ENCODE peak calls at places on chromosomes 13 and 19, in ten cellular contexts. L, P, W, O, I, Y, H, S, U and X are unnamed samples. For H3K36me3, the result is how much of the 10 kb centered on the place peaks cover.

GRCh38 chr13:26254583-26255102 is 714 bp downstream of the CDK8 start:
- DNase-seq in O (peak), I (peak), S (peak), U (peak), W (peak), P (peak), H (peak), Y (peak), L (peak), X (peak)

GRCh38 chr13:75091707-75092106 is 390.3 kb downstream of the TBC1D4 start:
- DNase-seq in P (no peak), Y (no peak), O (no peak), S (no peak), U (no peak), W (no peak), L (no peak), I (no peak), H (no peak), X (no peak)

GRCh38 chr19:38841180-38841766 is 8.5 kb downstream of the HNRNPL start:
- DNase-seq in P (no peak), H (peak), I (no peak), L (no peak), U (no peak), W (no peak), S (no peak), O (no peak), Y (peak), X (no peak)

GRCh38 chr19:15443838-15444237 is 5.9 kb downstream of the WIZ start:
- DNase-seq in O (no peak), I (no peak), L (no peak), P (peak), S (no peak), Y (no peak), H (no peak), W (peak), U (no peak), X (no peak)

GRCh38 chr13:73914119-73914518 is 220.1 kb downstream of the KLF12 start:
- DNase-seq in Y (no peak), I (no peak), H (peak), W (no peak), O (no peak), U (no peak), S (no peak), L (no peak), P (no peak), X (no peak)

GRCh38 chr13:43057653-43058317 is 34.4 kb downstream of the DNAJC15 start:
- DNase-seq in Y (no peak), S (no peak), P (no peak), U (no peak), W (no peak), I (no peak), H (no peak), L (no peak), O (peak), X (peak)

GRCh38 chr19:12946092-12946845 is 607 bp downstream of the RAD23A start:
- DNase-seq in O (peak), Y (peak), U (no peak), W (peak), P (peak), I (peak), S (peak), H (peak), L (peak), X (peak)

GRCh38 chr13:98945863-98946605 is 31.8 kb downstream of the DOCK9 start:
- DNase-seq in Y (no peak), P (no peak), O (no peak), S (no peak), I (no peak), W (no peak), U (no peak), H (no peak), L (no peak), X (no peak)

GRCh38 chr19:58554494-58555368 is at the start of gene CHMP2A:
- DNase-seq in I (peak), Y (peak), W (peak), P (peak), H (peak), S (peak), L (peak), U (no peak), O (peak), X (peak)

GRCh38 chr13:83162493-83162892 is 719.8 kb downstream of the SLITRK1 start:
- DNase-seq in L (peak), S (no peak), H (no peak), P (no peak), W (no peak), U (no peak), I (no peak), Y (peak), O (no peak), X (no peak)

GRCh38 chr13:30421093-30422055 is 919 bp upstream of the UBE2L5 start:
- DNase-seq in Y (peak), U (peak), H (peak), P (peak), O (peak), I (peak), W (peak), L (peak), S (peak), X (peak)

GRCh38 chr19:2171349-2172145 is 7.8 kb downstream of the DOT1L start:
- DNase-seq in Y (peak), S (peak), L (peak), I (no peak), U (no peak), H (peak), P (no peak), W (no peak), O (peak), X (peak)

GRCh38 chr13:98285317-98285716 is 108.2 kb upstream of the RNF113B start:
- DNase-seq in L (peak), Y (no peak), W (no peak), P (no peak), S (no peak), H (no peak), O (no peak), I (no peak), U (no peak), X (no peak)

GRCh38 chr19:33310606-33311325 is 8.4 kb upstream of the CEBPA start:
- DNase-seq in S (peak), U (no peak), O (no peak), Y (no peak), L (no peak), I (no peak), P (no peak), W (no peak), H (no peak), X (no peak)

GRCh38 chr13:28415994-28416411 is 78.9 kb downstream of the FLT1 start:
- DNase-seq in Y (no peak), U (no peak), W (no peak), H (peak), P (no peak), I (no peak), O (no peak), S (no peak), L (no peak), X (no peak)

GRCh38 chr19:768424-768823 is 17.5 kb downstream of the MISP start:
- DNase-seq in L (peak), O (no peak), H (no peak), S (no peak), Y (no peak), I (no peak), U (no peak), W (no peak), P (no peak), X (no peak)

GRCh38 chr13:32107474-32107873 is 75.9 kb downstream of the FRY start:
- DNase-seq in H (no peak), L (no peak), O (no peak), S (no peak), P (no peak), Y (no peak), I (no peak), U (no peak), W (no peak), X (no peak)

GRCh38 chr19:38697641-38698071 is 46.6 kb downstream of the CAPN12 start:
- DNase-seq in W (no peak), I (no peak), S (no peak), H (no peak), P (no peak), O (no peak), L (no peak), U (no peak), Y (no peak), X (no peak)

GRCh38 chr13:78241278-78241919 is 322.8 kb upstream of the EDNRB start:
- DNase-seq in S (peak), O (no peak), I (no peak), W (peak), H (peak), Y (peak), L (peak), P (peak), U (no peak), X (peak)

GRCh38 chr13:95704510-95704909 is 27.6 kb downstream of the DNAJC3 start:
- DNase-seq in L (no peak), Y (peak), W (no peak), I (no peak), S (no peak), P (no peak), H (no peak), U (no peak), O (no peak), X (no peak)

GRCh38 chr13:112614835-112615234 is 26.9 kb upstream of the TUBGCP3 start:
- DNase-seq in I (no peak), U (no peak), L (no peak), P (no peak), O (no peak), Y (no peak), W (no peak), S (no peak), H (no peak), X (no peak)

GRCh38 chr19:46728693-46729339 is 11.9 kb upstream of the PRKD2 start:
- DNase-seq in I (peak), S (peak), Y (peak), P (peak), L (peak), H (peak), U (no peak), O (peak), W (peak), X (peak)

GRCh38 chr13:42065414-42065813 is 17.0 kb downstream of the DGKH start:
- DNase-seq in P (no peak), O (no peak), W (no peak), U (no peak), H (no peak), I (no peak), L (no peak), Y (no peak), S (no peak), X (no peak)

GRCh38 chr19:42023121-42023942 is 29.3 kb upstream of the ATP1A3 start:
- DNase-seq in O (no peak), H (peak), P (no peak), Y (peak), U (no peak), I (no peak), L (peak), S (no peak), W (peak), X (no peak)
- H3K4me3 ChIP-seq in O (no peak), H (no peak), P (no peak), Y (no peak), U (no peak), I (no peak), L (no peak), S (no peak), W (no peak), X (no peak)

DNA sequence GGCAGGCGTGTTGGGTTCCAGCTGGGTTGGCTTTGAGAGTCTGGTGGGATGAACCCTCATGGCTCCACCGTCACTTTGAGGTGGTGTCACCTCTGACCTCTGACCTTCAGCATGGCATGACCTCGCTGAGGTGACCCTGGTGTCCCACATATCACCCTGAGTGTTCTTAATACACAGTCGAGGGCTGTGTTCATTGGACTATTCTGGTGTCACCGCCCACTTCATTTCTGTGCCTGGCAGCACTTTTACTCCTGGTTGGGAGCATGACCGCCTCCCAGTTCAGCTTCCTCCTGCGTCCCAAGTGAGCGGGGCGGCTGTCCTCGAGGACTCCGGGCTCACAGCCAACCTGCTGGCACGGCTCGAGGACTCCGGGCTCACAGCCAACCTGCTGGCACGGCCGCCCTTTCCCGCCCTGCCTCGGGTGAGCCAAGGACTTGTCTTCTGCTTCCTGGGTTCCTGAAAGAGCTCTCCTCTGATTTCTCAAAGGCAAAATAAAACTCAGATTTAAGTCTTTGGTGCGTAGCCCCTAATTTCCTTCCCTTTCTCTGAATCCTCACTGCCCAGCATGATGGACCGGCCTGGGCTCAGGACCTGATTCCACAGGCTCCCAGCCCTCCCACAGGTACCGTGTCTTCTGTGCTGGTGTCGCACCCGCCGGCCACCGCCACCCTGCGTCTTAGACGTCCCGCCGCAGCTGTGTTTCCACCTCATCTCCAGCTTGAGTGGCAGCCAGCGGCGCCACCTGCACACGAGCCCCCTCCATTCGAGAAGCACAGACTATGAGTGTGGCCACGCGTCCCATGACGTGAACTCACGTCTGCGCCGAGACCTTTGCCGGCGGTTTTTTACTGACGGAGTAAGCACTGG is 10.4 kb downstream of the ATP4B start:
- DNase-seq in O (no peak), W (peak), H (no peak), I (peak), U (peak), Y (no peak), P (peak), L (no peak), S (peak), X (no peak)
- H3K27ac ChIP-seq in O (no peak), W (no peak), H (no peak), I (no peak), U (peak), Y (no peak), P (peak), L (no peak), S (peak), X (no peak)

DNA sequence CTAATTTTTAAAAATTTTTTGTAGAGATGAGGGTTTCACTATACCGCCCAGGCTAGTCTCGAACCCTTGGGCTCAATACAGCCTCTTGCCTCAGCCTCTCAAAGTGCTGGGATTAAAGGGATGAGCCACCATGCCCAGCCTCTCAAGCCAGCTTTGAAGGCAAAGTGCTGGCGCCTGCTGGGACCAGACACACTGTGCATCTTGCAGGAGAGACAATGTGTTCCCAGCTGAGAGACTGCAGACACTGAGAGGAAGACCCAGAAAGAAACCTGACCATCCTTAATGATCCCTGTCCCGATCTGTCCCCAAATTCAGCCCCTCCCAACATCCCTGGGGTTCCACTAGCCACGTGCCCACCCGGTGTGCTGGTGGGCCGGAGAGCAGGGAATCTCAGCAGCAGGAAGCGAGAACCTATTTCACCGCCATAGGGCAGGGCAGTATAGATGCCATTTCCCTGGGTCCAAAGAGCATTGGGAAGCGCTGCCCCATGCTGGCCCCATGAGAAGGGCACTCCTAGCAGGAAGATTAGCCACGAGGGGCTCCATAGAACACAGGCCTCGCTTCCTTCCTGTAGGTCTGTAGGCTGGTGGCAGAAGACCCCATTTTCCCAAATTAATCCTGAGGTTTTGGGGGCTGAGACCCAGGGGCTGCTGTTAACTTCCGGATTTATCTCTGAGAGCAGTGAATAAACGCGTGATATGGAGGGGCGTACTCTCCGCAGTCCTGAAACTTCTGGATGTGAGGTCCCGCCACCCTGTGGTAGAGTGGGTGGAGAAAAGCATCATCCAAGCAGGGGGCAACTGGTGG is 968 bp downstream of the RAVER1 start:
- DNase-seq in L (no peak), P (no peak), U (no peak), Y (no peak), I (peak), H (no peak), O (no peak), S (no peak), W (no peak), X (no peak)
- H3K36me3 ChIP-seq in L (under half), P (under half), U (under half), Y (under half), I (under half), H (under half), O (under half), S (under half), W (under half), X (under half)

GRCh38 chr13:20939662-20940061 is 37.1 kb upstream of the XPO4 start:
- DNase-seq in O (no peak), W (no peak), U (no peak), H (no peak), L (no peak), Y (no peak), P (no peak), S (no peak), I (no peak), X (no peak)

GRCh38 chr13:20943519-20944012 is 41.0 kb upstream of the XPO4 start:
- DNase-seq in H (peak), P (peak), S (peak), L (peak), W (peak), O (peak), Y (peak), U (peak), I (peak), X (peak)

GRCh38 chr13:20945952-20946383 is 43.4 kb upstream of the XPO4 start:
- DNase-seq in H (no peak), S (peak), P (no peak), U (no peak), Y (no peak), L (no peak), W (no peak), I (no peak), O (no peak), X (no peak)

GRCh38 chr13:20940083-20940482 is 37.5 kb upstream of the XPO4 start:
- DNase-seq in L (peak), W (no peak), S (no peak), Y (no peak), H (no peak), P (no peak), U (no peak), O (no peak), I (peak), X (no peak)

DNA sequence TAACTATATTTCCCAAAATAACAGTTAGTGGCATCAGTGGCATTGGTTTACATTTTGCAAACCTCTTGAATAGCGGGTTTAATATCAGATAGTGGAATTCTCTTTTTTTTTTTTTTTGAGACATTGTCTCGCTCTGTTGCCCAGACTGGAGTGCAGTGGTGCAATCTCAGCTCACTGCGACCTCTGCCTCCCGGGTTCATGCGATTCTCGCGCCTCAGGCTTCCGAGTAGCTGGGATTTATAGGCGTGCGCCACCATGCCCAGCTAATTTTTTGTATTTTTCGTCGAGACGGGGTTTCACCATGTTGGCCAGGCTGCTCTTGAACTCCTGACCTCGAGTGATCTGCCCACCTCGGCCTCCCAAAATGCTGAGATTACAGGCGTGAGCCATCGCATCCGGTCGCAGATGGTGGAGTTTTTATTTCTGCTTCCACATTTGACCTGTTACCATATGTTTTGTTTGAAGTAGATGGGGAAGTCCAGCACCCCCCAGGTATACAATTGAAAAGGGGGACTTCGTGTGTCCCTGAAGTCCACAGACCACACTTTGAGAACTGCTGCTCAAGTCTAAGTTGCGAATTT is 40.5 kb upstream of the XPO4 start:
- DNase-seq in W (no peak), Y (no peak), I (no peak), U (no peak), P (no peak), O (no peak), S (no peak), L (no peak), H (no peak), X (no peak)
- H3K4me3 ChIP-seq in W (no peak), Y (no peak), I (no peak), U (peak), P (no peak), O (no peak), S (no peak), L (no peak), H (no peak), X (no peak)

GRCh38 chr13:40652588-40652940 is 13.9 kb downstream of the FOXO1 start:
- DNase-seq in U (no peak), I (no peak), O (no peak), P (no peak), L (no peak), H (peak), Y (no peak), W (no peak), S (no peak), X (peak)

GRCh38 chr13:40657307-40657706 is 9.1 kb downstream of the FOXO1 start:
- DNase-seq in L (no peak), I (no peak), P (no peak), Y (no peak), U (no peak), W (no peak), O (no peak), H (no peak), S (no peak), X (no peak)

GRCh38 chr13:40656358-40656757 is 10.1 kb downstream of the FOXO1 start:
- DNase-seq in L (no peak), I (no peak), Y (no peak), S (no peak), U (no peak), P (no peak), H (no peak), W (no peak), O (no peak), X (no peak)

GRCh38 chr13:40651866-40652587 is 14.4 kb downstream of the FOXO1 start:
- DNase-seq in L (no peak), U (no peak), I (no peak), H (peak), W (no peak), P (no peak), Y (no peak), O (no peak), S (no peak), X (no peak)

GRCh38 chr13:40653558-40654318 is 12.7 kb downstream of the FOXO1 start:
- DNase-seq in L (no peak), U (no peak), O (no peak), H (peak), I (no peak), Y (no peak), W (no peak), P (no peak), S (no peak), X (no peak)
- H3K27ac ChIP-seq in L (no peak), U (peak), O (no peak), H (peak), I (no peak), Y (no peak), W (no peak), P (no peak), S (no peak), X (peak)

GRCh38 chr13:111210945-111211469 is 95.9 kb downstream of the ARHGEF7 start:
- DNase-seq in H (no peak), W (no peak), I (no peak), L (no peak), S (no peak), U (no peak), P (no peak), O (no peak), Y (no peak), X (no peak)
- H3K36me3 ChIP-seq in H (under half), W (under half), I (under half), L (under half), S (under half), U (under half), P (under half), O (under half), Y (under half), X (under half)